ENCODE peak calls at places on chromosome 20, in seven cellular contexts. O is AG09319; I is B cell; P is fibroblast of lung; H is left ventricle myocardium inferior; W is activated CD8-positive, alpha-beta T cell treated with anti-CD3 and anti-CD28 coated beads for 36 hours; M is PC-3. S is an unnamed sample.

GRCh38 chr20:10651227-10651990 is 22.4 kb downstream of the JAG1 start:
- DNase-seq in I (no peak), H (no peak), O (no peak), P (peak), W (no peak), M (no peak), S (no peak)

GRCh38 chr20:17614812-17615644 is 45.2 kb downstream of the DSTN start:
- DNase-seq in W (no peak), M (no peak), P (no peak), O (no peak), I (no peak), H (no peak), S (no peak)

GRCh38 chr20:4546786-4547185 is 174.9 kb upstream of the PRND start:
- DNase-seq in O (no peak), H (no peak), P (peak), I (no peak), M (peak), W (no peak), S (no peak)

GRCh38 chr20:49388790-49389189 is 93.7 kb downstream of the KCNB1 start:
- DNase-seq in W (no peak), I (no peak), O (no peak), H (no peak), M (no peak), P (no peak), S (no peak)

GRCh38 chr20:43949741-43950618 is 35.3 kb downstream of the TOX2 start:
- DNase-seq in H (peak), W (peak), O (no peak), P (no peak), I (peak), M (no peak), S (no peak)

GRCh38 chr20:56360899-56361199 is 2.1 kb downstream of the FAM210B start:
- DNase-seq in I (no peak), M (no peak), O (no peak), P (no peak), W (no peak), H (no peak), S (no peak)

GRCh38 chr20:51484141-51484815 is 58.2 kb downstream of the NFATC2 start:
- DNase-seq in I (no peak), W (no peak), H (no peak), O (no peak), M (no peak), P (no peak), S (no peak)

GRCh38 chr20:38970302-38970701 is 8.2 kb downstream of the DHX35 start:
- DNase-seq in I (no peak), P (peak), M (peak), H (no peak), O (no peak), W (no peak), S (no peak)

GRCh38 chr20:62022575-62023139 is 43.0 kb downstream of the TAF4 start:
- DNase-seq in P (no peak), W (no peak), H (no peak), M (no peak), I (no peak), O (no peak), S (no peak)

GRCh38 chr20:61514018-61514755 is 262.1 kb downstream of the CDH4 start:
- DNase-seq in H (no peak), W (no peak), O (no peak), M (no peak), I (no peak), P (no peak), S (no peak)

GRCh38 chr20:44033344-44033743 is 118.7 kb downstream of the TOX2 start:
- DNase-seq in O (peak), H (no peak), I (no peak), M (no peak), W (peak), P (peak), S (no peak)

GRCh38 chr20:4956200-4956810 is 45.0 kb downstream of the SLC23A2 start:
- DNase-seq in O (no peak), P (peak), M (peak), H (no peak), W (no peak), I (peak), S (no peak)

GRCh38 chr20:42191140-42191860 is 573.1 kb upstream of the CHD6 start:
- DNase-seq in P (no peak), H (no peak), M (no peak), I (no peak), W (no peak), O (no peak), S (no peak)

GRCh38 chr20:4720977-4721349 is 746 bp upstream of the PRND start:
- DNase-seq in I (no peak), H (no peak), W (no peak), O (no peak), P (no peak), M (no peak), S (no peak)

GRCh38 chr20:49167811-49168507 is 20.2 kb downstream of the STAU1 start:
- DNase-seq in W (no peak), I (no peak), M (no peak), P (peak), H (no peak), O (peak), S (no peak)

GRCh38 chr20:4165984-4166725 is 150.8 kb upstream of the RNF24 start:
- DNase-seq in O (no peak), H (no peak), W (no peak), P (no peak), I (no peak), M (no peak), S (no peak)

GRCh38 chr20:14672066-14672465 is 334.7 kb upstream of the FLRT3 start:
- DNase-seq in I (no peak), W (no peak), P (peak), O (no peak), M (no peak), H (no peak), S (no peak)

GRCh38 chr20:54173653-54174451 is at the start of gene CYP24A1:
- DNase-seq in M (peak), I (no peak), W (peak), O (no peak), P (no peak), H (no peak), S (no peak)

GRCh38 chr20:19975436-19975799 is 41.7 kb upstream of the NAA20 start:
- DNase-seq in H (peak), W (no peak), P (peak), O (no peak), M (peak), I (no peak), S (no peak)

GRCh38 chr20:19947611-19948264 is 69.4 kb upstream of the NAA20 start:
- DNase-seq in W (no peak), O (no peak), M (peak), H (no peak), I (no peak), P (peak), S (no peak)

GRCh38 chr20:44448753-44449546 is 26.7 kb upstream of the TTPAL start:
- DNase-seq in O (no peak), H (no peak), I (peak), P (no peak), W (peak), M (peak), S (peak)

GRCh38 chr20:17685168-17685567 is 3.1 kb upstream of the RRBP1 start:
- DNase-seq in W (no peak), I (no peak), P (no peak), H (no peak), M (no peak), O (no peak), S (no peak)

GRCh38 chr20:38272961-38273360 is 12.4 kb upstream of the KIAA1755 start:
- DNase-seq in O (no peak), I (no peak), M (no peak), W (no peak), H (no peak), P (peak), S (no peak)

GRCh38 chr20:1631309-1632227 is 11.8 kb upstream of the SIRPB1 start:
- DNase-seq in P (no peak), H (no peak), I (no peak), O (no peak), M (peak), W (no peak), S (no peak)

GRCh38 chr20:20897922-20898321 is 185.5 kb upstream of the RALGAPA2 start:
- DNase-seq in O (no peak), I (no peak), P (no peak), H (no peak), W (no peak), M (no peak), S (no peak)

GRCh38 chr20:51695574-51696303 is 72.5 kb downstream of the ATP9A start:
- DNase-seq in I (no peak), O (peak), W (peak), M (peak), H (no peak), P (peak), S (no peak)

GRCh38 chr20:53382263-53382844 is 211.3 kb downstream of the ZNF217 start:
- DNase-seq in P (no peak), I (no peak), O (no peak), M (no peak), W (no peak), H (peak), S (no peak)

GRCh38 chr20:62143976-62144825 is 632 bp downstream of the SS18L1 start:
- DNase-seq in I (peak), M (peak), W (peak), P (peak), O (no peak), H (peak), S (peak)

GRCh38 chr20:50645253-50646068 is 45.9 kb downstream of the RIPOR3 start:
- DNase-seq in O (peak), H (peak), I (no peak), P (peak), W (no peak), M (peak), S (no peak)

GRCh38 chr20:37944456-37944981 is 41.6 kb downstream of the VSTM2L start:
- DNase-seq in P (no peak), H (no peak), I (no peak), W (no peak), O (no peak), M (no peak), S (no peak)

GRCh38 chr20:50731930-50732690 is 730 bp downstream of the PARD6B start:
- DNase-seq in W (no peak), M (peak), O (no peak), H (no peak), I (no peak), P (no peak), S (no peak)

GRCh38 chr20:32474967-32475819 is 109.9 kb downstream of the NOL4L start:
- DNase-seq in O (peak), P (peak), M (peak), W (no peak), I (peak), H (peak), S (peak)

GRCh38 chr20:8309638-8310037 is 177.6 kb downstream of the PLCB1 start:
- DNase-seq in I (no peak), M (no peak), W (no peak), H (no peak), P (no peak), O (no peak), S (no peak)

DNA sequence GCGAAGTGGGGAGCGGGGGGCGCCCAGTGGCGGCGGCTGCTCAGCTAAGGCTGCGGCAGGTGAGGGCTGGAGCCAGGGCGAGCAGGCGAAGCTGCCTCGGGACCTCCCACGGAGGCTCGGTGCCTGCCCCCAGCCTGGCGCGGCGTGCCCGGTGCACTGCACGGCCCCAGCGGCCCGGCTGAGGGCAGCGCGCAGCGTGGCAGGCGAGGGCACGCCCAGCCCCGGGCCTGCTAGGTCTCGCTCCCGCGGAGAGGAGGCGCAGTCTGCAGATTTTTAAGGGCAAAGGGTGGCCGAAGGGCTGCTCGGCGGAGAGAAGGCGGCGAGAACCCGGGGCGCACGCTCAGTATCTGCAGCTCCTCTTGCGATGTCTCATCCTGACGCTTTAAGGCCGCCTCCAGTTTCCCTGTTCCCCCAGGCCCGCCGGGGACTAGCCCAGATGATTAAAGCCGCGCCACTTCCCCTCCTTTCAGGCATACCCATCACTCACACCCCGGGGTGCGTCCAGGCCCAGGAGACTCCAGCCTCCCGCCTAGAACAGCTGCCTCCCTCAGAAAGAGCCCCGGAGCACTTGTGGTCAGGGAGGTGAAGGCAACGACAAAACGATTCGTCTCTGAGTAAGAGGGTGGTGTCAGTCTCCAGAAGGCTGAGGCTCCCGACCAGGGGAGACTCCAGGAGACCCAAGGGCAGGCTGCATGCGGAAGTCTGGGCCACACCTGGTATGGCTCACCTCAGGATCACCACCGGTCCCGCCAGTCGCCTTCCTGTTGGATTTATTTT is at the start of gene FERMT1:
- DNase-seq in O (peak), P (peak), W (peak), I (no peak), M (peak), H (peak), S (peak)
- TF ChIP-seq CTCF in O (peak), P (no peak), W (no peak), I (no peak), M (peak), H (peak), S (peak)

GRCh38 chr20:18902181-18902725 is 88.7 kb downstream of the SCP2D1 start:
- DNase-seq in M (peak), I (no peak), O (no peak), H (no peak), P (no peak), W (no peak), S (no peak)
- TF ChIP-seq CTCF in M (no peak), I (no peak), O (no peak), H (no peak), P (no peak), W (no peak), S (no peak)

GRCh38 chr20:24813936-24814335 is 135.1 kb upstream of the CST7 start:
- DNase-seq in H (no peak), P (no peak), M (no peak), W (no peak), O (no peak), I (no peak), S (no peak)

GRCh38 chr20:24814556-24815195 is 134.4 kb upstream of the CST7 start:
- DNase-seq in M (no peak), I (no peak), O (no peak), H (no peak), W (no peak), P (no peak), S (no peak)

GRCh38 chr20:24811020-24811419 is 138.0 kb upstream of the CST7 start:
- DNase-seq in I (no peak), P (no peak), M (no peak), W (no peak), O (no peak), H (no peak), S (no peak)

GRCh38 chr20:24813080-24813479 is 136.0 kb upstream of the CST7 start:
- DNase-seq in W (no peak), H (no peak), O (no peak), I (no peak), P (no peak), M (no peak), S (no peak)

DNA sequence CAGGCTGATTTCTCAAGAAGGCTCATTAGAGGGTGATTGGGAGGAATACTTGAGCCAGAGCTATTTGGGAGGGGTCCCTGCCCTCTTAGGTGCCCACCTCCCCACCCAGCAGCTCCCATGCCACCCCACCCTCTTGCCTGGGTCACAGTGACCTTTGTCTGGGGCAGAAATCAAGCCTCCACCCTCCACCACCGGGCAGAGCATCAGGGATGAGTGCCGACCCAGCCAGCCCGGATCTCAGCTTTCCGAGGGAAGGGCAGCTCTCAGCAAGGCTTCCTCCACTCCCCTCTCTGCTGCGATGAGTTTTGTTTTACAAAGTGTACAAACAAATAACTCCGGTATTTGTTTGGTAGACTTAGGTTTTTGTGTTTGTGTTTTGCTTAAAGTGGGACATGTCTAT is 136.7 kb upstream of the CST7 start:
- DNase-seq in P (no peak), W (no peak), O (no peak), I (no peak), M (no peak), H (no peak), S (no peak)
- TF ChIP-seq CTCF in P (no peak), W (no peak), O (no peak), I (no peak), M (no peak), H (no peak), S (no peak)

GRCh38 chr20:23207826-23208555 is 121.9 kb upstream of the CD93 start:
- DNase-seq in O (no peak), I (no peak), W (no peak), P (no peak), H (no peak), M (no peak), S (no peak)
- TF ChIP-seq CTCF in O (no peak), I (no peak), W (no peak), P (no peak), H (no peak), M (no peak), S (no peak)

GRCh38 chr20:36745927-36746659 is at the start of gene NDRG3:
- DNase-seq in M (peak), I (peak), W (peak), O (peak), P (peak), H (peak), S (peak)
- TF ChIP-seq CTCF in M (no peak), I (peak), W (no peak), O (no peak), P (no peak), H (peak), S (no peak)

GRCh38 chr20:63567382-63568169 is 6.5 kb downstream of the HELZ2 start:
- DNase-seq in I (peak), M (no peak), W (peak), P (no peak), H (no peak), O (no peak), S (no peak)
- TF ChIP-seq CTCF in I (no peak), M (no peak), W (no peak), P (no peak), H (no peak), O (no peak), S (no peak)

GRCh38 chr20:45588800-45589199 is 9.7 kb upstream of the WFDC8 start:
- DNase-seq in H (no peak), P (no peak), M (peak), W (no peak), I (no peak), O (no peak), S (no peak)

GRCh38 chr20:45593498-45593897 is 14.4 kb upstream of the WFDC8 start:
- DNase-seq in W (no peak), O (no peak), H (no peak), P (no peak), M (no peak), I (no peak), S (no peak)

GRCh38 chr20:45595235-45595634 is 16.2 kb upstream of the WFDC8 start:
- DNase-seq in W (no peak), P (no peak), I (no peak), O (no peak), H (no peak), M (no peak), S (no peak)

GRCh38 chr20:45589725-45590124 is 10.6 kb upstream of the WFDC8 start:
- DNase-seq in M (no peak), H (no peak), P (no peak), O (no peak), I (no peak), W (no peak), S (no peak)

DNA sequence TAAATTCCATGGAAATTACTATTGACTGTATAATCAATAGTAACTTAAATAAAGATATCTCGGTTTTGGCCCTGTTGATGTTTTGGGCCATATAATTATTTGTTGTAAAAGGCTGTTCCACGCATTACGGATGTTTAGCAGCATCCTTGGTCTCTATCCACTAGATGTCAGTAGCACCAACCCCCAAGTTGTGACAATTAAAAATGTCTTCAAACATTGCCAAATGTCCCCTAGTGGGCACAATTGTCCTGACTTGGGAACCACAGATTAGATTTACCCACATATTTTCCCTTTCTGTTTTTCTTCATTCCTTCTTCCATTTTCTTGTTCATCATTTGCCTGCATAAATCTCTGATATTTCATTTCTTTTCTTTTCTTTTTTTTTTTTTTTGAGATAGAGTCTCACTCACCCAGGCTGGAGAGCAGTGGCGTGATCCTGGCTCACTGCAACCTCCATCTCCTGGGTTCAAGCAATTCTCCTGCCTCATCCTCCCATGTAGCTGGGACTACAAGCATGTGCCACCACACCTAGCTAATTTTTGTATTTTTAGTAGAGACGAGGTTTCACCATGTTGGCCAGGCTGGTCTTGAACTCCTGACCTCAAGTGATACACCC is 13.6 kb upstream of the WFDC8 start:
- DNase-seq in I (peak), W (peak), O (no peak), H (no peak), P (peak), M (peak), S (peak)
- TF ChIP-seq CTCF in I (peak), W (peak), O (peak), H (peak), P (peak), M (peak), S (peak)